ENCODE peak calls at places on chromosomes 11 and 22, in six cellular contexts. B is heart left ventricle; M is right lobe of liver; N is CD8-positive, alpha-beta T cell; Z is Panc1; H is colonic mucosa. P is an unnamed sample. For H3K4me1, the result is how much of the 10 kb centered on the place peaks cover.

GRCh38 chr11:72821920-72822799 is 7.9 kb downstream of the ATG16L2 start:
- DNase-seq in H (peak), N (peak), Z (peak), B (peak), M (peak), P (peak)

GRCh38 chr22:19431641-19432091 is at the start of gene HIRA:
- DNase-seq in H (peak), Z (no peak), N (peak), M (peak), B (peak), P (peak)

GRCh38 chr11:1205987-1206331 is 16.9 kb upstream of the MUC5B start:
- DNase-seq in B (no peak), Z (no peak), M (no peak), H (no peak), N (no peak), P (no peak)

GRCh38 chr11:126716456-126717083 is 284.0 kb downstream of the KIRREL3 start:
- DNase-seq in N (peak), B (no peak), H (peak), Z (peak), M (no peak), P (no peak)

GRCh38 chr11:14112721-14113120 is 150.2 kb downstream of the SPON1 start:
- DNase-seq in M (no peak), Z (no peak), B (no peak), N (no peak), H (no peak), P (no peak)

GRCh38 chr11:27783701-27784355 is 83.6 kb upstream of the BDNF start:
- DNase-seq in M (no peak), B (no peak), H (no peak), N (no peak), Z (no peak), P (no peak)

GRCh38 chr11:128180446-128181089 is 406.8 kb downstream of the ETS1 start:
- DNase-seq in H (no peak), N (no peak), Z (peak), B (no peak), M (no peak), P (peak)

GRCh38 chr11:118437736-118438125 is 1.4 kb downstream of the KMT2A start:
- DNase-seq in N (peak), B (peak), M (peak), H (peak), Z (no peak), P (peak)

GRCh38 chr11:128521697-128522062 is 65.7 kb downstream of the ETS1 start:
- DNase-seq in H (no peak), B (no peak), M (peak), N (peak), Z (no peak), P (no peak)

GRCh38 chr11:129375731-129376657 is at the start of gene BARX2:
- DNase-seq in N (no peak), Z (peak), H (peak), B (no peak), M (peak), P (peak)

GRCh38 chr11:121291896-121292502 is 572 bp upstream of the SC5D start:
- DNase-seq in B (no peak), H (no peak), M (no peak), Z (no peak), N (no peak), P (no peak)

GRCh38 chr11:10601722-10602281 is 33.3 kb upstream of the LYVE1 start:
- DNase-seq in H (peak), B (no peak), M (no peak), N (no peak), Z (no peak), P (no peak)

GRCh38 chr11:76783901-76784813 is 1.0 kb downstream of the TSKU start:
- DNase-seq in N (no peak), M (peak), B (peak), H (peak), Z (no peak), P (no peak)

GRCh38 chr11:33500865-33501479 is 199.7 kb downstream of the C11orf91 start:
- DNase-seq in B (no peak), Z (no peak), M (no peak), H (no peak), N (no peak), P (no peak)

GRCh38 chr22:41948142-41948541 is 1.2 kb upstream of the CENPM start:
- DNase-seq in M (no peak), Z (no peak), H (no peak), N (no peak), B (no peak), P (no peak)

GRCh38 chr11:67389477-67389876 is 2.3 kb upstream of the RAD9A start:
- DNase-seq in B (no peak), N (peak), H (peak), M (no peak), Z (peak), P (no peak)

GRCh38 chr11:19656140-19656541 is 56.5 kb upstream of the NAV2 start:
- DNase-seq in M (no peak), N (no peak), B (no peak), Z (no peak), H (no peak), P (no peak)

GRCh38 chr11:18641677-18642076 is 7.5 kb upstream of the SPTY2D1 start:
- DNase-seq in N (no peak), H (no peak), M (no peak), Z (no peak), B (no peak), P (no peak)

GRCh38 chr22:26905640-26906039 is 248.3 kb downstream of the MIAT start:
- DNase-seq in Z (no peak), B (no peak), M (no peak), H (no peak), N (no peak), P (no peak)

GRCh38 chr11:85076535-85077330 is 550.4 kb downstream of the DLG2 start:
- DNase-seq in M (no peak), H (no peak), B (peak), N (no peak), Z (no peak), P (peak)

GRCh38 chr11:107669156-107669740 is 42.6 kb downstream of the SLN start:
- DNase-seq in H (no peak), Z (no peak), M (no peak), B (no peak), N (no peak), P (no peak)
- H3K4me1 ChIP-seq in H (under half), Z (under half), M (under half), B (under half), N (under half), P (under half)

GRCh38 chr22:28943501-28943879 is 60.1 kb downstream of the ZNRF3 start:
- DNase-seq in M (no peak), Z (no peak), N (no peak), H (no peak), B (no peak), P (no peak)
- H3K27ac ChIP-seq in M (no peak), Z (no peak), N (no peak), H (no peak), B (no peak), P (no peak)

DNA sequence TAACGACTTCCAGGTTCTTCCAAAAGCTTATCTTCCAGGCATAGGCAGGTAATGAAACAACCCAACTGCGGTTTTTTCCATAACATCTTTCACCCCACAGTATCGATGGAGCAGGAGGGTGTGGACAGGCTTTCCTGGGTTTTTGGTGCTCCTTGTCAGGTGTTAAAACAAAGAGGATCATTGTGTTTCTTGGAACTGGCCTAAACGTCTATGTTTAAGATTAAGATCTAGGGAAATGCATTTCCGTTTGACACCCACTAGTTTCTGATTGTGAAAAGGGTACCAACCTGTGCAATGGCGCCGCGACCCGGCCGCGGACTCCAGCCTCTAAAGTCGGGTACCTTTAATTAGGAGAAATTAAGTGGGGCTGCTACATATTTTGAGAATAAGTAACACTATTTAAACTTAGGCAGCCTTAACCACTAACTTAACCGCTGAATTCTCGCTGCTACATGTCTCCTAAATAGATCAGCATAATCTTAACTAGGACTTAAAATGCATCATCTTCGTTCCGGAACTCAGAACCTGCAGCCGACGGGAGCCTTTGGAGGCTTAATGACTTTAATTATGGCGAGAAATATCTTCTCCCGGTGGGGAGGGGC is 31.5 kb downstream of the C22orf31 start:
- DNase-seq in M (no peak), B (no peak), N (no peak), H (peak), Z (no peak), P (peak)
- TF ChIP-seq CTCF in M (peak), B (no peak), N (no peak), H (no peak), Z (peak), P (peak)

DNA sequence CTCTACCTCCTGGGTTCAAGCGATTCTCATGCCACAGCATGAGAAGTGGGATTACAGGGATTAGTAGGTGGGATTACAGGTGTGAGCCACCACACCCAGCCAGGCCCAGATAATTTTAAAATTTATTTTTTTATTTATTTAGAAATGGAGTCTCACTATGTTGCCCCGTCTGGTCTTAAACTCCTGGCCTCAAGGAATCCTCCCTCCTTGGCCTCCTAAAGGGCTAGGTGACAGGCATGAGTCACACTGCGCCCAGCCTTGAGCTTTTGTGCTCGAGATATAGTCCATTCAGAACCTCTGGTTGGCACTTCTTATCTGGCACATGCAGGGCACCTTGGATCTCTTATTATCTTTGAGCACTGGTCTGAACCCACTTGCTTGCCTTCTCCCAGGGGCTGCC is 1.5 kb upstream of the SLC3A2 start:
- DNase-seq in B (no peak), N (no peak), H (no peak), Z (no peak), M (no peak), P (no peak)
- H3K4me1 ChIP-seq in B (under half), N (under half), H (under half), Z (under half), M (under half), P (under half)

P was measured in foreskin keratinocyte.